ENCODE peak calls at places on chromosomes 2 and 18, in four cellular contexts. X is smooth muscle cell of the brain vasculature, E is dorsolateral prefrontal cortex, B is upper lobe of right lung. M is an unnamed sample.

GRCh38 chr2:109204412-109204811 is 75.4 kb downstream of the SH3RF3 start:
- DNase-seq in X (no peak), E (no peak), B (no peak), M (no peak)

GRCh38 chr2:70501215-70501614 is 52.4 kb downstream of the TGFA start:
- DNase-seq in X (no peak), E (no peak), B (no peak), M (no peak)

GRCh38 chr2:85318222-85319182 is 9.3 kb downstream of the TGOLN2 start:
- DNase-seq in X (no peak), E (no peak), B (no peak), M (no peak)

GRCh38 chr2:23547725-23548124 is 162.7 kb downstream of the KLHL29 start:
- DNase-seq in X (no peak), E (no peak), B (no peak), M (no peak)

GRCh38 chr2:102841107-102841840 is 79.4 kb downstream of the TMEM182 start:
- DNase-seq in X (peak; percentile 20), E (peak; percentile 64), B (no peak), M (peak; percentile 63)

GRCh38 chr2:219574509-219575311 is 2.6 kb downstream of the INHA start:
- DNase-seq in X (no peak), E (no peak), B (no peak), M (no peak)

GRCh38 chr2:48471048-48471474 is 58.9 kb upstream of the STON1 start:
- DNase-seq in X (peak; percentile 57), E (no peak), B (no peak), M (peak; percentile 41)

GRCh38 chr2:120470041-120470716 is 124.2 kb downstream of the INHBB start:
- DNase-seq in X (peak; percentile 33), E (peak; percentile 40), B (peak; percentile 91), M (no peak)

GRCh38 chr2:219523031-219523671 is 8.9 kb downstream of the ASIC4 start:
- DNase-seq in X (no peak), E (no peak), B (no peak), M (no peak)

GRCh38 chr2:173136614-173137013 is 61.0 kb downstream of the MAP3K20 start:
- DNase-seq in X (no peak), E (no peak), B (no peak), M (no peak)

GRCh38 chr2:7016120-7016519 is 98.9 kb downstream of the RNF144A start:
- DNase-seq in X (no peak), E (no peak), B (no peak), M (no peak)

GRCh38 chr2:110853516-110853915 is 121.1 kb downstream of the ACOXL start:
- DNase-seq in X (no peak), E (no peak), B (no peak), M (peak; percentile 7)

GRCh38 chr18:57743008-57743407 is 60.1 kb downstream of the ATP8B1 start:
- DNase-seq in X (no peak), E (no peak), B (no peak), M (no peak)

GRCh38 chr2:109674894-109675534 is 60.9 kb downstream of the SOWAHC start:
- DNase-seq in X (no peak), E (no peak), B (no peak), M (no peak)

GRCh38 chr2:105768961-105769452 is 24.3 kb downstream of the NCK2 start:
- DNase-seq in X (no peak), E (no peak), B (no peak), M (no peak)

GRCh38 chr2:98037666-98038339 is 42.1 kb upstream of the TMEM131 start:
- DNase-seq in X (no peak), E (no peak), B (no peak), M (no peak)

GRCh38 chr2:67566958-67567635 is 170.0 kb downstream of the ETAA1 start:
- DNase-seq in X (no peak), E (no peak), B (no peak), M (no peak)

GRCh38 chr18:55706893-55707292 is 118.9 kb upstream of the TCF4 start:
- DNase-seq in X (no peak), E (no peak), B (no peak), M (no peak)

GRCh38 chr18:59537581-59537980 is 159.6 kb downstream of the CCBE1 start:
- DNase-seq in X (no peak), E (no peak), B (no peak), M (no peak)

M was measured in SK-N-DZ.